ENCODE peak calls at places on chromosome 7, in five cellular contexts. W is heart right ventricle; P is B cell; N is stimulated activated CD4-positive, alpha-beta T cell treated with anti-CD3 and anti-CD28 coated beads, Interleukin-4, amount 100 ng/mL, for 48 hours; X is NCI-H460. D is an unnamed sample.

GRCh38 chr7:143505845-143506244 is 28.2 kb downstream of the TAS2R41 start:
- DNase-seq in X (no peak), W (no peak), P (no peak), N (no peak), D (no peak)

GRCh38 chr7:133434246-133434865 is 181.5 kb downstream of the EXOC4 start:
- DNase-seq in W (no peak), X (peak; percentile 45), N (no peak), P (peak; percentile 22), D (no peak)

GRCh38 chr7:72161534-72161933 is 250.6 kb downstream of the CALN1 start:
- DNase-seq in W (no peak), P (no peak), N (no peak), X (no peak), D (no peak)

GRCh38 chr7:142703655-142704310 is 45.5 kb upstream of the PRSS1 start:
- DNase-seq in N (no peak), P (no peak), X (no peak), W (no peak), D (no peak)

GRCh38 chr7:122791959-122792545 is 89.3 kb upstream of the RNF148 start:
- DNase-seq in X (no peak), P (no peak), W (no peak), N (no peak), D (no peak)

GRCh38 chr7:152762056-152762455 is 2.5 kb downstream of the ACTR3B start:
- DNase-seq in X (no peak), N (no peak), P (no peak), W (no peak), D (no peak)

GRCh38 chr7:100567751-100568175 is 5.9 kb downstream of the SAP25 start:
- DNase-seq in P (no peak), N (no peak), X (no peak), W (no peak), D (no peak)

GRCh38 chr7:43199333-43199732 is 86.9 kb downstream of the HECW1 start:
- DNase-seq in N (no peak), P (no peak), W (no peak), X (no peak), D (no peak)

GRCh38 chr7:155409980-155410379 is 47.9 kb upstream of the EN2 start:
- DNase-seq in W (no peak), N (no peak), X (no peak), P (no peak), D (no peak)

GRCh38 chr7:117230276-117231046 is 92.4 kb downstream of the WNT2 start:
- DNase-seq in X (no peak), W (no peak), P (no peak), N (no peak), D (no peak)

GRCh38 chr7:18505870-18506460 is 10.4 kb downstream of the HDAC9 start:
- DNase-seq in P (no peak), W (no peak), N (no peak), X (no peak), D (peak; percentile 11)

GRCh38 chr7:99094369-99094768 is 49.5 kb downstream of the SMURF1 start:
- DNase-seq in X (no peak), P (no peak), W (no peak), N (no peak), D (no peak)

GRCh38 chr7:64180989-64181388 is 26.0 kb upstream of the ZNF735 start:
- DNase-seq in N (no peak), X (no peak), W (no peak), P (no peak), D (no peak)

GRCh38 chr7:35802649-35803048 is 1.8 kb downstream of the SEPTIN7 start:
- DNase-seq in W (no peak), P (peak; percentile 13), N (peak; percentile 7), X (no peak), D (no peak)

GRCh38 chr7:80916770-80917681 is 1.8 kb downstream of the SEMA3C start:
- DNase-seq in X (peak; percentile 28), W (no peak), P (no peak), N (no peak), D (no peak)

GRCh38 chr7:49774459-49775064 is 1.1 kb downstream of the VWC2 start:
- DNase-seq in W (peak; percentile 46), P (no peak), N (no peak), X (no peak), D (no peak)

GRCh38 chr7:136104269-136104603 is 127.1 kb upstream of the MTPN start:
- DNase-seq in W (no peak), P (no peak), X (no peak), N (no peak), D (no peak)

GRCh38 chr7:93629291-93629801 is 54.8 kb upstream of the CALCR start:
- DNase-seq in N (no peak), X (no peak), W (no peak), P (no peak), D (no peak)

GRCh38 chr7:43092819-43093218 is 19.6 kb upstream of the HECW1 start:
- DNase-seq in W (no peak), N (no peak), X (no peak), P (no peak), D (no peak)

GRCh38 chr7:130961128-130961601 is 227.2 kb upstream of the KLF14 start:
- DNase-seq in P (peak; percentile 66), W (no peak), N (peak; percentile 69), X (peak; percentile 80), D (no peak)

D was measured in PC-9.